ENCODE peak calls at places on chromosomes 3 and 15, in five cellular contexts. F is breast epithelium, Y is astrocyte of the spinal cord, N is astrocyte of the cerebellum, H is choroid plexus epithelial cell. J is an unnamed sample.

GRCh38 chr3:130916507-130917167 is 22.8 kb downstream of the ATP2C1 start:
- DNase-seq in F (no peak), Y (no peak), N (no peak), H (no peak), J (no peak)

GRCh38 chr3:153591566-153592221 is 429.7 kb downstream of the RAP2B start:
- DNase-seq in F (no peak), Y (no peak), N (no peak), H (no peak), J (no peak)

GRCh38 chr3:7536510-7536909 is 675.6 kb downstream of the GRM7 start:
- DNase-seq in F (no peak), Y (no peak), N (no peak), H (no peak), J (no peak)

GRCh38 chr15:45091161-45091560 is 22.8 kb downstream of the DUOX2 start:
- DNase-seq in F (no peak), Y (no peak), N (no peak), H (peak), J (peak)

GRCh38 chr15:101017935-101018849 is 99.0 kb downstream of the LRRK1 start:
- DNase-seq in F (no peak), Y (no peak), N (no peak), H (peak), J (no peak)

GRCh38 chr15:70025413-70026296 is 72.1 kb downstream of the TLE3 start:
- DNase-seq in F (no peak), Y (no peak), N (no peak), H (no peak), J (peak)

GRCh38 chr15:100723323-100723801 is 121.0 kb downstream of the ASB7 start:
- DNase-seq in F (peak), Y (no peak), N (no peak), H (no peak), J (no peak)

GRCh38 chr15:101256756-101257155 is 4.9 kb upstream of the CHSY1 start:
- DNase-seq in F (no peak), Y (no peak), N (no peak), H (no peak), J (no peak)

GRCh38 chr3:98032881-98033280 is 2.2 kb downstream of the GABRR3 start:
- DNase-seq in F (no peak), Y (no peak), N (no peak), H (no peak), J (no peak)

GRCh38 chr3:157330206-157330605 is 106.4 kb upstream of the PTX3 start:
- DNase-seq in F (no peak), Y (no peak), N (no peak), H (peak), J (peak)

GRCh38 chr3:111751961-111752360 is 107.1 kb upstream of the PHLDB2 start:
- DNase-seq in F (no peak), Y (peak), N (peak), H (peak), J (peak)

GRCh38 chr3:128076783-128077624 is 24.8 kb downstream of the SEC61A1 start:
- DNase-seq in F (no peak), Y (no peak), N (no peak), H (peak), J (no peak)

GRCh38 chr3:136209921-136210320 is 13.8 kb upstream of the MSL2 start:
- DNase-seq in F (no peak), Y (peak), N (no peak), H (peak), J (no peak)

GRCh38 chr3:152269423-152270144 is 855 bp downstream of the MBNL1 start:
- DNase-seq in F (no peak), Y (peak), N (peak), H (peak), J (peak)

GRCh38 chr15:97867870-97868269 is 92.6 kb upstream of the ARRDC4 start:
- DNase-seq in F (no peak), Y (no peak), N (no peak), H (no peak), J (no peak)

DNA sequence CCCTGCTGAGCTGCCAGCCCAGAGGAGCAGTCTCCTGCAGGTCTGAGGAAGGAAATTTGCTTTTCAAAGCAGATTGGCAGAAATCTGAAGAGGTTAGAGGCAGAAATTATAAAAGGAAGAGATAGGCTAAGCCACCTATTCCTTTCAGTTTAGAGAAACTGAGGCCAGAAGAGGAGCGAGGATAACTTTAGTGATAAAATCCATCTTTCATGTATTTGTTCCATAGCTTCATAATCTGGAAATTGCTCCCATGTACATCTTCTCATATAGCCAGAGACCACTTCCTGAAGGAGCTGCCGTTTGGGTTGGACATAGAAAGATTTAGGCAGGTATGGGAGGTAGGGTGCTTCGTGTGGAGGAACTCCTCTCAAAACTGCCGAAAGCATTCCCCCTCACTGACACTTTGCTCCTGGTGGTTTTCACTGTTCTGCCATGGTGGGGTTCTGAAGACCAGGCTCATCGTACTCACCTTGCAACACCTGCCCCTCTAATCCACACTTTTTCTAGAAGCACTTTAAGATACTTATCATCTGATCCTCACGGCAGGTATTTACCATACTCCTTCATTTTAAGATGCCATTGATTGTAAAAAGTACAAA is 670 bp upstream of the ACAP2 start:
- DNase-seq in F (no peak), Y (no peak), N (no peak), H (no peak), J (no peak)
- H3K4me3 ChIP-seq in F (peak), Y (peak), N (peak), H (peak), J (peak)

GRCh38 chr15:75639191-75639708 is 774 bp downstream of the IMP3 start:
- DNase-seq in F (no peak), Y (no peak), N (no peak), H (peak), J (no peak)

GRCh38 chr15:75640483-75641175 is 605 bp upstream of the IMP3 start:
- DNase-seq in F (no peak), Y (peak), N (no peak), H (peak), J (no peak)

GRCh38 chr15:75639709-75640482 is at the start of gene IMP3:
- DNase-seq in F (peak), Y (peak), N (peak), H (peak), J (peak)

GRCh38 chr15:75636026-75636425 is 4.0 kb downstream of the IMP3 start:
- DNase-seq in F (no peak), Y (no peak), N (no peak), H (no peak), J (no peak)

DNA sequence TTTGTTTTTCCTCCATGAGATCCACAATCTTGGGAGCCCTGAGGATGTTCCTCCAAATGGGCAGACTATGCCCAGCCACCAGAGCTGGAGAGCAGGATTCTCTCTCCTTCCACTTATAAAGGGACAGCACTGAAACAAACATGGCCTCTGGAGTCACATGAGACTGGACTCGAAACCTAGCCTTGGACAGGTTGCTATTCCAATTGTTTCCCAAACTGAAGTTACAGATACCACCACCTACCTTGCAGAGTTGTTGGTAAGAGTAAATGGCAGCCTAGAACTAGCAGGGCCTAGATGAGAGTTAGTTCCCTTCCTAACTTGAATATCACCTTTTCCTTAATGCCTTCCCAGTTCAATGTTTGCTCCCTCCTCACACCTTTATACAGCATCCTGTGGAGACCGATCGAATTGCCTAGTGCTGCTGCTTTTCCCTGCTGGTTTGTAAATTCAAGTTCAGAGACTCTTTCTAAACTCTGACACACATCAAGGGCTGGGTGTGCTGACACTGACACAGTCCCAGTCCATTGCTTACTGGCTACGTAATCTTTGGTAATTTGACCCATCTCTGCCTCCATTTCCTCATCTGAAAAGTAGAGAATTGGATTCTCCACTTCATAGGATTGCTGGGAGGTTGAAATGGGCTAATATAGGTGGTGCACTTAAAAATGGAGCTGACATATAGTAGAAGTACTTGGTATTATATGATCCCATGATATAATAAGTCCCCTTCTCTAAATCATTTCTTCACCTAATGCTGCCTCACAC is 2.6 kb downstream of the IMP3 start:
- DNase-seq in F (no peak), Y (no peak), N (no peak), H (no peak), J (no peak)
- H3K4me3 ChIP-seq in F (no peak), Y (no peak), N (no peak), H (no peak), J (no peak)

GRCh38 chr3:129769616-129770015 is 123.9 kb downstream of the TMCC1 start:
- DNase-seq in F (no peak), Y (no peak), N (no peak), H (no peak), J (no peak)
- H3K4me3 ChIP-seq in F (no peak), Y (no peak), N (no peak), H (no peak), J (no peak)

DNA sequence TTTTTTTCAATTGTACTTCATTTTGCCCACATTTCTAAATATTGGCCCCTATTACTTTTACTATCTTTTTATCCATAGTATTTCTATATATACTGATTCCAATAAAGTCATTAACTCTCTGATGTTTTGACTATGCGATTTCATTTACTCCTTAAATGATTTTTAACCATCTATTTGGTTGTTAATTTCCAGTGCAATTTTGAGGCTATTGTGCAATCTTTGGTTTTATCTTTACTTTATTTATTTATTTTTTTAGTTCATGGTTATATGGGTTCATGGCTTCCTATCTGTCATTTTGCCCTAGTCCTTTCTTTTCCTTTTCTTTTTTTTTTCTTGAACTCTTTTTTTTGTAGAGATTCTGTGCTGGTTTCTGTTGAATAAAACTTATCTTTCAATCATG is 1408.0 kb upstream of the GBE1 start:
- DNase-seq in F (no peak), Y (no peak), N (no peak), H (no peak), J (no peak)
- H3K4me3 ChIP-seq in F (no peak), Y (no peak), N (no peak), H (no peak), J (no peak)

GRCh38 chr15:59528965-59529402 is 82.6 kb upstream of the GCNT3 start:
- DNase-seq in F (peak), Y (peak), N (peak), H (peak), J (peak)

GRCh38 chr15:59531066-59531465 is 80.5 kb upstream of the GCNT3 start:
- DNase-seq in F (no peak), Y (no peak), N (no peak), H (no peak), J (no peak)

GRCh38 chr15:59528429-59528828 is 83.2 kb upstream of the GCNT3 start:
- DNase-seq in F (no peak), Y (no peak), N (no peak), H (no peak), J (no peak)

GRCh38 chr15:59536553-59536952 is 75.0 kb upstream of the GCNT3 start:
- DNase-seq in F (no peak), Y (no peak), N (no peak), H (no peak), J (no peak)

DNA sequence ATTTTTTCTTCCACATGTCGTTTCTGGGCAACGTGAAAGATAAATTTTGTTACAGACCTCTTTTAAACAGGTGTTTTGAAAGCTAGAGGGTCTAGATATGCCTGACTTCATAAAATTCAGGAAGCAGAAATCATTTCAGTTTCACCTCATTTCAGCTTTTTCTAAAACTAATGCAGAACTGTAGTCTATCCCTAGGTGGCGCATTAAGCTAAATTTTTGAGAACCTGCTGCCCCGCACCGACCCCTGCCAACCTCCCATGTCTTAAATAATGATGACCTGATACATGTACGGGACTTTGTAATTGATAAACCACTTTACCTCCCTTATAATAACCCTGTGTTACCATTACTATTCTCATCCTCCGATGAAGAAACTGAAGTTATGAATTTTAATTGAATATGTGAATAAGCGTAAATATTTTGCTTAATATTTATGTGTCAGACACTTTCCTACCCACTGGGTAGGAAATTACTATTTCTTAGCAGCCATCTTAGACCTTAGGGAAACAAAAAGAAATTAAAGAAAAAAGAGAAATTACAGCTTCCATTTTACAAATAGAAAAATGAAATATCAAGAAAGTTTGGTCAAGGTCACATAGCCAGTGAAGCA is 78.7 kb upstream of the GCNT3 start:
- DNase-seq in F (no peak), Y (peak), N (peak), H (peak), J (no peak)
- H3K4me3 ChIP-seq in F (no peak), Y (no peak), N (no peak), H (no peak), J (no peak)

DNA sequence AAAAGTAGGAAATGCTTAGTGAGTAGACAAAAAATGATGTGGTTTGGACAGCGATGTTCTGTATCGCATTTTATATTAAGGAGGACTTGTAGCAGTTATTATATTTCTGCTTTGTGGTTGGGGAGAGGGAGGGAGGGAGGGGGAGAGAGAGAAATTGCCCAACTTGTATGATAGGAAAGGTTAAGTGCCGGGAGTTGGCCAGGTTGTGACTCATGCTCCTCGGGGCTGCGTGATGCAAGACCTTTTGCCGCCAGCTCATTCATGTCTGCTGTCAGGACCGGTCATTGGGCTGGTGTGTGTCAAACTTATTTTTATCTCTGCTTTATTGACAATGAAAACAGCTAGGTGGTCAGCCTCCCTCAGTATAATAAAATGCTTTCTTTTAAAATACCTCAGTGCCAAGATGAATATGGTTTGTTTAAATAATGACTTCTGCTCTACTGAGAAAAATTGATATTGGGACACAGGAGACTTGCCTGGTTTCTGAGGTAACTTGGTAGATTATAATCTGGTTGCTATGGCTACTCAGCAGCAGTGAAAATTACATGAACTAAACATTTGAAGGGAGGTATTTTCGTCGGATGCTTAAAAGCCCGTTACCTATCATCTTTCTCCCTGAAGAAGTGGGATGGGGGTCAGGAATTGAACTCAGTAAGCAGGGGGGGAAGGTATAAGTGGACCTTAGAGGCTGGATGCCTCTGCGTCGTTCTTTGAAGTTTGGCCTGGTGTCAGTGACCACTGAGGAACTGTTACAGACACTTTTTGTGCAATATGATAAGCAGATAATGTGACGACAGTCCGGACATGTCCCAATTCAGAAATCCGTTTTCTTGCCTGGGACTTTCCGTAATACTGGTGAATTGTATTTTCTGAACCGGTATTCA is 90.7 kb downstream of the FNDC3B start:
- DNase-seq in F (peak), Y (peak), N (peak), H (peak), J (peak)
- H3K4me3 ChIP-seq in F (no peak), Y (no peak), N (no peak), H (no peak), J (no peak)

DNA sequence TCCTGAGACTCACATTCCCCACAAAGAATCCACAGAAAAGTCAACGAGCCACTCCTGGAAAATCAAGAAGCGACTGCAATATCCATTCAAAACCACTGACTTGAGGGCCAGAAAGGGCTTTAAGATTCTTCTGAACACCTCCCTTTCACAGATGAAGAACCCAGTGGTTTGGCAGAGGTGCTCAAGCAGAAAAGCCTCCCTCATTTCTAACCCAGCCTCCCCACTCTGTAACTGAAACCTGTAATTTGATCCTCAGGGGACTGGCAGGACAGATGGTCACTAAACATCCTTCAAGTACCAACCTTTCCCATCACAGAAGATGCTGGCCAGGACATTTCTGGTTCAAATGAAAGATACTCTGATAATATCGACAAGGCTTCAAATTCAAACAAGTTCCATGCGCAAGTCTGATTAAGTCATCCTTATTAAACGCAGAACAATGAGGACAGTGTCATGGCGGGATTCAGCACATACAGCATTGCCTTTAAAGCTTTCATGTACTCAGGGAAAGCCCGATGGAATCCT is 5.5 kb downstream of the SEMA5B start:
- DNase-seq in F (no peak), Y (no peak), N (no peak), H (no peak), J (no peak)
- H3K4me3 ChIP-seq in F (no peak), Y (no peak), N (no peak), H (no peak), J (no peak)

DNA sequence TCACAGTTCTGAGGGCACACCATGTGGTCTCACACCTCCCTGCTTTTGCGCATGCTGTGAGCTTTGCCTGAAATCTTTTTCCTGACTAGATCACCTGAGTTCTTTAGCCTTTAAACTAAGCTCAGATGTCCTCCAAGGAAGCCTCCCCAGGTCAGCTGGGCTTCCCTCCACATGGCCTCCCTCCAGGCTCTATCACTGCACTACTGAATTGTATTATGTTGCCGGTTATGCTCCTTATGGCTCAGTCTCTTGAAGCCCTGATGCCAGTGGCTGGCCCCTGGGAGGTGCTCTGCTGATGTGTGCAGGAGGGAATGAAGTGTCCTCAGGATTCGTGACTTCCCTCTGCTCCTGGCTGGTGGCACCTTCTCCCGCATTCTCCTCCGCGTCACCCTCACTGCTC is 93.3 kb upstream of the BLM start:
- DNase-seq in F (no peak), Y (no peak), N (no peak), H (no peak), J (no peak)
- H3K4me3 ChIP-seq in F (no peak), Y (no peak), N (no peak), H (no peak), J (no peak)

GRCh38 chr15:77599899-77600298 is 32.8 kb downstream of the LINGO1 start:
- DNase-seq in F (no peak), Y (no peak), N (no peak), H (peak), J (no peak)
- H3K4me3 ChIP-seq in F (no peak), Y (no peak), N (no peak), H (no peak), J (no peak)

DNA sequence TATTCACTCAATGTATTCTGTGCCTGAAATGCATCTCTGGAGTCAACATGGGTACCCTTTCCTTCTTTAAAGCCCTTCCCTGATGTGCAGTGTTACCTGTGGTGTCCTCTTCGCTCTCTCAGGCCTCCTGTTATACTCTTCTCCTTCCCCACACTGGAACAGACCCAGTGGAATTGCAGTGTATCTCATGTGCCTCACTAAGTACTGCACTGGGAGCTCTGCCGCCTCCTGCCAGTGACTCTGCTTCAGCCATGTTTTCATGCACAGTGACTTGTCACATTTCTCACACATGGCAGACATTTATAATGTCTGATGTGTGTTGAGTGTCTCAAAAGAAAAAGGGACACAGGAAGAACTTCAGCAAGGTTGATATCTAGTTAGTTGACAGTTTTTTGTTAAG is 191.0 kb downstream of the KLHL25 start:
- DNase-seq in F (no peak), Y (no peak), N (no peak), H (no peak), J (no peak)
- H3K4me3 ChIP-seq in F (no peak), Y (no peak), N (no peak), H (no peak), J (no peak)